ENCODE peak calls at places on chromosomes 3 and 15, in four cellular contexts. J, M, O and R are unnamed samples.

GRCh38 chr3:124836448-124836847 is 50.7 kb downstream of the ITGB5 start:
- DNase-seq in J (no peak), M (no peak), O (no peak), R (no peak)

GRCh38 chr3:106611123-106611522 is 742.3 kb upstream of the CBLB start:
- DNase-seq in J (no peak), O (no peak), M (no peak), R (no peak)

GRCh38 chr3:105140899-105141367 is 225.8 kb upstream of the ALCAM start:
- DNase-seq in J (no peak), O (no peak), M (no peak), R (no peak)

GRCh38 chr3:45166283-45166879 is 20.2 kb upstream of the CDCP1 start:
- DNase-seq in J (no peak), O (no peak), M (peak), R (no peak)

GRCh38 chr3:30042274-30042859 is 564.0 kb upstream of the TGFBR2 start:
- DNase-seq in O (peak), J (no peak), M (peak), R (peak)

GRCh38 chr15:59738676-59739075 is 49.6 kb upstream of the BNIP2 start:
- DNase-seq in J (no peak), O (no peak), M (no peak), R (no peak)

GRCh38 chr3:46412786-46413298 is 5.8 kb downstream of the CCRL2 start:
- DNase-seq in J (no peak), O (no peak), M (no peak), R (no peak)

GRCh38 chr15:95416576-95416975 is 913.9 kb upstream of the NR2F2 start:
- DNase-seq in M (no peak), J (no peak), O (no peak), R (no peak)

GRCh38 chr15:63905558-63906265 is 72.0 kb upstream of the HERC1 start:
- DNase-seq in J (no peak), M (no peak), O (no peak), R (no peak)

GRCh38 chr3:47636225-47636624 is 57.6 kb upstream of the CSPG5 start:
- DNase-seq in M (no peak), O (no peak), J (no peak), R (no peak)

GRCh38 chr3:168427830-168428471 is 332.2 kb upstream of the GOLIM4 start:
- DNase-seq in O (no peak), M (no peak), J (no peak), R (no peak)
- TF ChIP-seq TEAD4 in O (no peak), M (no peak), J (no peak), R (no peak)

GRCh38 chr3:182143903-182144302 is 432.2 kb downstream of the SOX2 start:
- DNase-seq in J (no peak), M (no peak), O (no peak), R (no peak)

GRCh38 chr3:182148360-182148759 is 436.6 kb downstream of the SOX2 start:
- DNase-seq in O (no peak), J (no peak), M (no peak), R (no peak)

GRCh38 chr3:182149594-182149993 is 437.9 kb downstream of the SOX2 start:
- DNase-seq in M (no peak), O (no peak), J (no peak), R (no peak)
- TF ChIP-seq TEAD4 in M (no peak), O (no peak), J (no peak), R (no peak)

GRCh38 chr3:157876556-157876955 is 229.7 kb downstream of the SHOX2 start:
- DNase-seq in M (no peak), O (no peak), J (no peak), R (no peak)

GRCh38 chr3:157868881-157869280 is 237.3 kb downstream of the SHOX2 start:
- DNase-seq in M (no peak), O (no peak), J (no peak), R (no peak)

GRCh38 chr3:157871248-157871647 is 235.0 kb downstream of the SHOX2 start:
- DNase-seq in M (no peak), J (no peak), O (no peak), R (no peak)

GRCh38 chr3:157871838-157872497 is 234.3 kb downstream of the SHOX2 start:
- DNase-seq in M (peak), O (no peak), J (no peak), R (no peak)

DNA sequence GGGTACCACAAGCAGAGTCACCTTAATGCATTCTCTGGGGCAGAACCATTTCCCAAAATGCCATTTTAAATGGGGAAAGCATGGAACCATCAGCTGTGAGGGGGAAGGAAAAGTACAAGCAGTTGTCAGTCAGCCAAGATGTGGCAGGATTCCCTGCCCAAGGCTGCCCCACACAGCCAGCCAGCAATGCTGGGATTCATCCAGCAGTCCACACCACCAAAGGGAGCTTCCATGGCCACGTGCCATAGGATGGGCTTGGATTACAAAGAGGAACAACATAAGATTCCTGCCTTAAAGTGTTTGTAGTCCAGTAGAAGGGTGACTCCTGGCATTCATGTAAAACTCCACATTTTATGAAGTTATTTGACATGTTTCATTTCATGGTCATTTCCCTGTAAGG is 233.3 kb downstream of the SHOX2 start:
- DNase-seq in O (no peak), J (no peak), M (peak), R (no peak)
- TF ChIP-seq TEAD4 in O (no peak), J (no peak), M (no peak), R (no peak)

GRCh38 chr3:125990253-125990970 is 21.4 kb downstream of the ROPN1B start:
- DNase-seq in M (peak), J (peak), O (peak), R (peak)
- TF ChIP-seq TEAD4 in M (no peak), J (no peak), O (no peak), R (no peak)

GRCh38 chr15:55253580-55253979 is 36.0 kb downstream of the RAB27A start:
- DNase-seq in O (no peak), M (no peak), J (no peak), R (no peak)
- TF ChIP-seq TEAD4 in O (no peak), M (no peak), J (no peak), R (no peak)

GRCh38 chr15:80560601-80561025 is 134.5 kb upstream of the ABHD17C start:
- DNase-seq in J (no peak), M (peak), O (no peak), R (no peak)

GRCh38 chr15:80559761-80560160 is 135.3 kb upstream of the ABHD17C start:
- DNase-seq in O (no peak), M (no peak), J (no peak), R (no peak)

GRCh38 chr15:80562846-80563245 is 132.3 kb upstream of the ABHD17C start:
- DNase-seq in M (no peak), O (no peak), J (no peak), R (no peak)

GRCh38 chr15:80562033-80562432 is 133.1 kb upstream of the ABHD17C start:
- DNase-seq in O (no peak), J (no peak), M (no peak), R (no peak)

DNA sequence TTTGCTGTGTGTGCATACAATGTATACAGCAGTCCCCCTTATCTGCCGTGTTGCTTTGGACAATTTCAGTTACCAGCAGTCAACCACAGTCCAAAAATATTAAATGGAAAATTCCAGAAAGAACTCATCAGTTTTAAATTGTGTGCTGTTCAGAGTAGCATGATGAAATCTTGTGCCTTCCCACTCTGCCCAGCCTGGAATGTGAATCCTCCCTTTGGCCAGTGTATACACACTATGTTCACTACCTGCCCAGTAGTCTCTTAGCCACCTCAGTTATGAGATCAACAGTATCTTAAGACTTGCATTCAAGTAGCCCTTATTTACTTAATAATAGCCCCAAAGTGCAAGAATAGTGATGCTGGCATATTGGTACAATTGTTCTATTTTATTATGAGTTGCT is 133.6 kb upstream of the ABHD17C start:
- DNase-seq in O (no peak), J (no peak), M (no peak), R (no peak)
- TF ChIP-seq TEAD4 in O (no peak), J (no peak), M (no peak), R (no peak)

GRCh38 chr15:50558012-50558411 is 11.5 kb upstream of the USP50 start:
- DNase-seq in M (no peak), O (no peak), J (no peak), R (no peak)

GRCh38 chr15:50562735-50563640 is 16.5 kb upstream of the USP50 start:
- DNase-seq in O (no peak), J (no peak), M (no peak), R (no peak)

GRCh38 chr15:50563756-50564155 is 17.3 kb upstream of the USP50 start:
- DNase-seq in J (no peak), O (no peak), M (no peak), R (no peak)
- TF ChIP-seq TEAD4 in J (no peak), O (no peak), M (no peak), R (no peak)